ENCODE peak calls at places on chromosomes 2 and 18, in nine cellular contexts. T is GM23338, X is glutamatergic neuron, U is adrenal gland, O is HFFc6, J is colonic mucosa, N is BJ, G is RWPE1, E is brain microvascular endothelial cell. P is an unnamed sample.
A peak's percentile ranks its signal among the peaks of the same experiment; 100 is the strongest.

GRCh38 chr2:191612496-191612895 is 65.4 kb upstream of the NABP1 start:
- DNase-seq in T (no peak), X (no peak), U (no peak), O (peak; percentile 96), J (no peak), N (peak; percentile 91), G (peak; percentile 69), E (peak; percentile 60), P (no peak)

GRCh38 chr2:47179325-47179724 is 24.2 kb upstream of the STPG4 start:
- DNase-seq in T (no peak), X (no peak), U (no peak), O (no peak), J (peak; percentile 35), N (no peak), G (no peak), E (no peak), P (no peak)

GRCh38 chr2:121429119-121429903 is 101.4 kb upstream of the RNU4ATAC start:
- DNase-seq in T (no peak), X (no peak), U (no peak), O (no peak), J (no peak), N (peak; percentile 22), G (no peak), E (peak; percentile 14), P (no peak)

GRCh38 chr2:223383315-223383714 is 218.8 kb downstream of the SCG2 start:
- DNase-seq in T (no peak), X (no peak), U (no peak), O (peak; percentile 38), J (no peak), N (peak; percentile 67), G (no peak), E (no peak), P (no peak)

GRCh38 chr2:9095690-9096089 is 92.2 kb upstream of the MBOAT2 start:
- DNase-seq in T (peak; percentile 82), X (no peak), U (peak; percentile 51), O (no peak), J (peak; percentile 53), N (no peak), G (no peak), E (peak; percentile 24), P (peak; percentile 16)

GRCh38 chr2:169081551-169081950 is 12.2 kb downstream of the DHRS9 start:
- DNase-seq in T (no peak), X (no peak), U (no peak), O (no peak), J (no peak), N (no peak), G (no peak), E (no peak), P (no peak)

GRCh38 chr2:84022810-84023431 is 436.2 kb downstream of the SUCLG1 start:
- DNase-seq in T (peak; percentile 88), X (no peak), U (peak; percentile 26), O (peak; percentile 33), J (peak; percentile 55), N (peak; percentile 1), G (peak; percentile 34), E (peak; percentile 20), P (peak; percentile 25)

GRCh38 chr2:7191927-7192326 is 274.7 kb downstream of the RNF144A start:
- DNase-seq in T (peak; percentile 6), X (no peak), U (no peak), O (peak; percentile 1), J (no peak), N (peak; percentile 66), G (peak; percentile 16), E (peak; percentile 96), P (no peak)

GRCh38 chr2:54473876-54474275 is 17.7 kb downstream of the SPTBN1 start:
- DNase-seq in T (no peak), X (no peak), U (no peak), O (no peak), J (no peak), N (no peak), G (no peak), E (no peak), P (no peak)

GRCh38 chr18:25275414-25276001 is 76.5 kb downstream of the ZNF521 start:
- DNase-seq in T (no peak), X (no peak), U (no peak), O (no peak), J (no peak), N (no peak), G (no peak), E (no peak), P (no peak)

GRCh38 chr2:224448236-224448635 is 46.3 kb upstream of the FAM124B start:
- DNase-seq in T (no peak), X (no peak), U (no peak), O (no peak), J (no peak), N (no peak), G (no peak), E (no peak), P (no peak)
- TF ChIP-seq CTCF in T (no peak), X (no peak), U (no peak), O (no peak), J (no peak), N (no peak), G (no peak), E (no peak), P (no peak)

GRCh38 chr2:138475394-138475793 is 26.2 kb upstream of the SPOPL start:
- DNase-seq in T (no peak), X (no peak), U (no peak), O (no peak), J (no peak), N (no peak), G (no peak), E (no peak), P (no peak)

GRCh38 chr2:138474093-138474834 is 27.3 kb upstream of the SPOPL start:
- DNase-seq in T (no peak), X (no peak), U (no peak), O (no peak), J (no peak), N (no peak), G (no peak), E (peak; percentile 22), P (no peak)

GRCh38 chr2:138470941-138471340 is 30.6 kb upstream of the SPOPL start:
- DNase-seq in T (no peak), X (no peak), U (no peak), O (no peak), J (no peak), N (no peak), G (no peak), E (no peak), P (no peak)

GRCh38 chr2:138476186-138476585 is 25.4 kb upstream of the SPOPL start:
- DNase-seq in T (no peak), X (no peak), U (no peak), O (no peak), J (no peak), N (no peak), G (peak; percentile 40), E (no peak), P (no peak)

GRCh38 chr2:138476940-138477339 is 24.6 kb upstream of the SPOPL start:
- DNase-seq in T (peak; percentile 25), X (no peak), U (no peak), O (no peak), J (no peak), N (no peak), G (no peak), E (no peak), P (no peak)
- TF ChIP-seq CTCF in T (peak; percentile 53), X (no peak), U (no peak), O (no peak), J (no peak), N (no peak), G (no peak), E (no peak), P (no peak)

GRCh38 chr18:11859903-11860407 is 8.7 kb downstream of the CHMP1B start:
- DNase-seq in T (no peak), X (no peak), U (no peak), O (peak; percentile 67), J (peak; percentile 45), N (peak; percentile 26), G (peak; percentile 92), E (peak; percentile 91), P (peak; percentile 17)
- TF ChIP-seq CTCF in T (peak; percentile 3), X (no peak), U (no peak), O (peak; percentile 70), J (no peak), N (peak; percentile 31), G (peak; percentile 26), E (peak; percentile 62), P (no peak)

DNA sequence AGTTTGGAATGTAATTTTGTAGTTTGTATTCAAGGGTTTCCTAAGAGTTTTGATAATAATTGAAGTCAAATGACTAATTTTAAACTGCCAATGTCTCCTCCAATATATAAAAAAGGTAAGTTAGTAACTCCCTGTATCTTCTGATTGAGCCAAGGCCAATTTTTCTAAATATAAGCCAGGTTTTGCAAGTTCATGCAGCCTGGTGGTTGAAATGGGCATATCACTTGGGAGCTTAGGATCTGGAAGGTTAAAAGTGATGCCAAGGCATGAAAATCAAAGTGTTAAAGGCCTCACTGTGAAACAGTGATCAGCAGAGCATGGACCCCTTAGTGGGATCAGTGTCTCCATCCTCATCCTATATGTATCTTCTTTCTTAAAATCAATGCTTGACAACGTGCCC is 60.5 kb downstream of the MERTK start:
- DNase-seq in T (peak; percentile 37), X (no peak), U (no peak), O (no peak), J (no peak), N (no peak), G (no peak), E (no peak), P (no peak)
- TF ChIP-seq CTCF in T (no peak), X (peak; percentile 31), U (peak; percentile 50), O (peak; percentile 52), J (no peak), N (no peak), G (no peak), E (peak; percentile 42), P (no peak)

DNA sequence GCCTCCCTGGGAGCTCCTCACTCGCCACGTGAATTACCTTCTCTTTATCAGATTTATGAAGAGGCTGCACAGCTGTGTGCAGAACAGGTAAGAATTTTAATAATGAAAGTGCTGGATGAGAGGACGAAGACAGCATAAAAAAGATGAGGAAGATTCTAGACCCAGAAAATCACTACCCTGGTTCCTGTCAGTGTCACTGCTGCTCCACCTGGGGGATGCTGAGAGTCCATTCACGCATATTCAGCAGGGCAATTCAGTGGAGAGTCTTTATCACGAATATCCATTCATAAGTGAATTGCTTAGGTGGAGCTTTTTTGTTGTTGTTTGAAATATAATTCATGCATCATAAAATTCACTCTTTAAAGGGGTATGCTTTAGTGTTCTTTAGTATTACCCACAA is 52.0 kb downstream of the MRPL33 start:
- DNase-seq in T (no peak), X (no peak), U (no peak), O (no peak), J (no peak), N (no peak), G (no peak), E (no peak), P (no peak)
- TF ChIP-seq CTCF in T (peak; percentile 18), X (no peak), U (no peak), O (no peak), J (no peak), N (no peak), G (no peak), E (no peak), P (no peak)

GRCh38 chr2:23547725-23548124 is 162.7 kb downstream of the KLHL29 start:
- DNase-seq in T (no peak), X (no peak), U (no peak), O (no peak), J (no peak), N (no peak), G (no peak), E (no peak), P (no peak)
- TF ChIP-seq CTCF in T (peak; percentile 61), X (no peak), U (no peak), O (peak; percentile 16), J (no peak), N (no peak), G (no peak), E (no peak), P (no peak)